ENCODE peak calls at places on chromosomes 3 and 15, in four cellular contexts. E is A549, W is AG04449, I is tibial artery. J is an unnamed sample.

GRCh38 chr3:138060792-138061191 is 50.8 kb downstream of the CLDN18 start:
- DNase-seq in E (no peak), W (no peak), I (no peak), J (no peak)

GRCh38 chr15:39455502-39455991 is 125.3 kb upstream of the THBS1 start:
- DNase-seq in E (peak), W (peak), I (no peak), J (no peak)

GRCh38 chr3:13868844-13869724 is 10.8 kb downstream of the WNT7A start:
- DNase-seq in E (no peak), W (no peak), I (no peak), J (no peak)

GRCh38 chr3:159130108-159130507 is 328.3 kb downstream of the MFSD1 start:
- DNase-seq in E (peak), W (no peak), I (no peak), J (no peak)

GRCh38 chr3:119350114-119350513 is 55.9 kb downstream of the ARHGAP31 start:
- DNase-seq in E (no peak), W (no peak), I (no peak), J (no peak)

GRCh38 chr15:62469874-62470688 is 305.0 kb upstream of the C2CD4B start:
- DNase-seq in E (no peak), W (peak), I (peak), J (no peak)

GRCh38 chr15:99076555-99077308 is 28.1 kb upstream of the SYNM start:
- DNase-seq in E (peak), W (peak), I (peak), J (peak)

GRCh38 chr3:157398598-157398997 is 38.1 kb upstream of the PTX3 start:
- DNase-seq in E (no peak), W (no peak), I (no peak), J (no peak)

GRCh38 chr3:53703630-53704362 is 142.4 kb downstream of the CHDH start:
- DNase-seq in E (no peak), W (no peak), I (no peak), J (no peak)

GRCh38 chr3:120780977-120781376 is 38.4 kb downstream of the GTF2E1 start:
- DNase-seq in E (peak), W (no peak), I (peak), J (no peak)

GRCh38 chr3:104392327-104392726 is 974.4 kb upstream of the ALCAM start:
- DNase-seq in E (no peak), W (no peak), I (no peak), J (no peak)

GRCh38 chr3:49775538-49775937 is 10.8 kb downstream of the IP6K1 start:
- DNase-seq in E (no peak), W (no peak), I (no peak), J (no peak)

GRCh38 chr3:188076176-188076575 is 77.8 kb upstream of the LPP start:
- DNase-seq in E (no peak), W (no peak), I (peak), J (no peak)

GRCh38 chr3:193782280-193782654 is 189.3 kb downstream of the OPA1 start:
- DNase-seq in E (peak), W (no peak), I (no peak), J (peak)

GRCh38 chr3:68306571-68306970 is 625.8 kb downstream of the TAFA4 start:
- DNase-seq in E (no peak), W (no peak), I (no peak), J (no peak)

GRCh38 chr15:32715276-32715675 is 2.5 kb upstream of the GREM1 start:
- DNase-seq in E (no peak), W (no peak), I (no peak), J (peak)

GRCh38 chr3:142596726-142597088 is 514 bp downstream of the PLS1 start:
- DNase-seq in E (no peak), W (no peak), I (no peak), J (no peak)
- TF ChIP-seq CTCF in E (no peak), W (no peak), I (no peak), J (no peak)

GRCh38 chr15:89653578-89653977 is 1.7 kb downstream of the KIF7 start:
- DNase-seq in E (no peak), W (no peak), I (no peak), J (no peak)

GRCh38 chr15:89654311-89654761 is 931 bp downstream of the KIF7 start:
- DNase-seq in E (no peak), W (no peak), I (peak), J (no peak)

GRCh38 chr15:89656116-89656815 is 999 bp upstream of the KIF7 start:
- DNase-seq in E (no peak), W (no peak), I (no peak), J (no peak)

GRCh38 chr15:89652666-89653065 is 2.6 kb downstream of the KIF7 start:
- DNase-seq in E (no peak), W (no peak), I (peak), J (no peak)

GRCh38 chr15:89654847-89655805 is at the start of gene KIF7:
- DNase-seq in E (peak), W (no peak), I (no peak), J (no peak)
- H3K4me3 ChIP-seq in E (peak), W (peak), I (peak), J (peak)

GRCh38 chr15:101251830-101252820 is at the start of gene CHSY1:
- DNase-seq in E (peak), W (peak), I (peak), J (no peak)
- TF ChIP-seq CTCF in E (peak), W (peak), I (peak), J (no peak)

GRCh38 chr3:25156526-25157075 is 271.5 kb upstream of the RARB start:
- DNase-seq in E (peak), W (peak), I (no peak), J (peak)
- H3K4me3 ChIP-seq in E (no peak), W (no peak), I (no peak), J (no peak)

DNA sequence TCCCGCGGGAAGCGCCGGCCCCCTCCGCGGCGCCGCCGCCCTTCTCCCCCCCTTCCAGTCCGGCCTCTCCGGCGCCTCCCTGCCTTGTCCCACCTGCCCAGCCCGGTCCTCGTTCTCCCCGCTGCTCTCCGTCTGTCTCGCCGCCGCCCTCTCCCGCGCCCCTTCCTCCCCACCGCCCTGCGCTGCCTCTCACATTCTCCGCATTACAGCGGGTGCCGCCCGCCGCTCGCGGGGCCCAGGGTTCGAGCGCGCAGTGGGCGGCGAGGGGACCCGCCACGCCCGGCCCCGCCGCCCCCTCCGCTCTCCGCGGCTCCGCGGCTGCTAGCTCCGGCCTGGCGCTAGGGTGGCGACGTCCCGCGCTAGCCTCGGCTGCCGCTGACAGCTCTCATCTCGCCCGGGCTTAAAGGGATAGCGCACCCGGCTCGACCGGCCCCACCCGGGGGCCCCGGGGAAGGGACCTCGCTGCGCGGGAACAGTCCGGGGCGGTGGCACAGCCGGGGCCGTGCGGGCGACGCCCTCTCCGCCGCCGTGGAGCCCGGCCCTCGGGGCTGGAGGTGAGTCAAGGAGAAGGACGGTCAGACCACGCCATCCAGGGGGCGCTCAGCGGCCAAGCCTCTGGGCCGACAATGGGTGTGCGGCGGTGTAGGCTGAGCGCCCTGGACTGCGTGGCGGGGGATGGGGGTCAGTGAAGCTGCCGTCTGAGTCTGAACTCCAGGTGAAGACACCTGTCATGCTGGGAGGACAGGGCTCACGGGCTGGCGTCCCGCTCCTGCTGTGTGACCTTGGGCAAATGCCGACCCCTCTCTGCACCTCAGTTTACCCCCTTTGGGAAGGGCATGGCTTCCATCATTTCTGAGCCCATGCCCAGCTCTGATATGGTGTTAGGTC is 187.4 kb upstream of the LINGO1 start:
- DNase-seq in E (peak), W (no peak), I (no peak), J (no peak)
- TF ChIP-seq CTCF in E (peak), W (peak), I (no peak), J (no peak)

GRCh38 chr3:48446425-48447193 is at the start of gene ATRIP:
- DNase-seq in E (peak), W (no peak), I (peak), J (no peak)

GRCh38 chr3:48446043-48446424 is 503 bp upstream of the ATRIP start:
- DNase-seq in E (no peak), W (no peak), I (no peak), J (no peak)

GRCh38 chr3:48440590-48440958 is 517 bp downstream of the TMA7 start:
- DNase-seq in E (no peak), W (no peak), I (no peak), J (no peak)

GRCh38 chr3:48441940-48442339 is 1.9 kb downstream of the TMA7 start:
- DNase-seq in E (no peak), W (no peak), I (no peak), J (no peak)

GRCh38 chr3:48445277-48445882 is 1.2 kb upstream of the ATRIP start:
- DNase-seq in E (no peak), W (no peak), I (no peak), J (no peak)
- H3K4me3 ChIP-seq in E (peak), W (peak), I (peak), J (peak)

J was measured in epithelial cell of proximal tubule.